ENCODE peak calls at places on chromosomes 12 and 14, in ten cellular contexts. J is prostate gland, S is right atrium auricular region, X is IMR-90, T is upper lobe of left lung, P is esophagus squamous epithelium, H is fibroblast of lung, N is GM12878, A is body of pancreas, M is lung. O is an unnamed sample. For H3K4me1, the result is how much of the 10 kb centered on the place peaks cover.

GRCh38 chr12:31035944-31036665 is 37.6 kb upstream of the DDX11 start:
- DNase-seq in T (no peak), H (peak), X (peak), J (no peak), P (no peak), M (peak), S (no peak), A (no peak), N (no peak), O (no peak)

GRCh38 chr14:45252356-45253069 is 489 bp downstream of the MIS18BP1 start:
- DNase-seq in X (peak), J (peak), N (no peak), S (no peak), T (no peak), M (no peak), A (no peak), P (no peak), H (peak), O (no peak)

GRCh38 chr12:43638786-43639185 is 86.8 kb upstream of the ADAMTS20 start:
- DNase-seq in P (no peak), N (no peak), A (no peak), J (no peak), T (no peak), X (no peak), S (no peak), H (peak), M (no peak), O (no peak)

GRCh38 chr12:81440001-81440400 is 319.1 kb downstream of the PPFIA2 start:
- DNase-seq in H (no peak), X (no peak), T (no peak), P (no peak), S (no peak), J (no peak), N (no peak), M (no peak), A (no peak), O (no peak)

GRCh38 chr12:16586350-16587109 is 19.4 kb downstream of the LMO3 start:
- DNase-seq in N (no peak), S (peak), P (no peak), H (peak), X (peak), T (no peak), J (no peak), M (no peak), A (peak), O (no peak)

GRCh38 chr14:39376671-39377403 is 55.4 kb downstream of the FBXO33 start:
- DNase-seq in N (no peak), S (no peak), X (peak), J (no peak), M (no peak), P (no peak), H (peak), T (no peak), A (no peak), O (no peak)

GRCh38 chr14:77181603-77182437 is at the start of gene TMEM63C:
- DNase-seq in P (no peak), X (no peak), S (peak), H (peak), A (peak), M (no peak), T (no peak), N (peak), J (no peak), O (no peak)

GRCh38 chr12:108538796-108539195 is 22.2 kb downstream of the SART3 start:
- DNase-seq in S (no peak), P (no peak), X (no peak), M (no peak), H (no peak), A (no peak), J (no peak), N (no peak), T (no peak), O (no peak)

GRCh38 chr12:94193168-94193567 is 44.8 kb downstream of the PLXNC1 start:
- DNase-seq in H (no peak), J (no peak), N (no peak), A (no peak), T (no peak), M (no peak), S (no peak), X (no peak), P (no peak), O (no peak)

GRCh38 chr12:64998327-64999156 is 122.6 kb downstream of the WIF1 start:
- DNase-seq in T (no peak), J (no peak), X (no peak), S (no peak), P (no peak), N (no peak), H (no peak), A (peak), M (no peak), O (no peak)

GRCh38 chr14:89603938-89604480 is 187.0 kb upstream of the FOXN3 start:
- DNase-seq in T (no peak), H (no peak), P (no peak), J (no peak), M (no peak), N (no peak), A (no peak), X (no peak), S (no peak), O (no peak)

GRCh38 chr12:109150124-109150640 is 33.8 kb downstream of the ACACB start:
- DNase-seq in H (no peak), N (no peak), P (no peak), X (no peak), S (no peak), T (no peak), J (no peak), M (no peak), A (no peak), O (no peak)

GRCh38 chr14:58565834-58566233 is 71.9 kb upstream of the DACT1 start:
- DNase-seq in X (no peak), J (peak), T (no peak), S (no peak), P (no peak), M (no peak), A (no peak), H (no peak), N (no peak), O (no peak)

GRCh38 chr12:321606-322326 is 59.1 kb upstream of the SLC6A13 start:
- DNase-seq in P (no peak), N (no peak), H (no peak), J (peak), A (peak), S (no peak), T (no peak), X (no peak), M (no peak), O (no peak)

GRCh38 chr12:47079894-47080724 is at the start of gene AMIGO2:
- DNase-seq in A (peak), J (peak), M (peak), S (peak), N (no peak), T (peak), P (no peak), X (peak), H (peak), O (peak)

GRCh38 chr12:126874427-126875026 is 1392.4 kb upstream of the TMEM132C start:
- DNase-seq in N (peak), P (no peak), M (peak), X (no peak), H (peak), T (peak), A (peak), J (no peak), S (no peak), O (peak)

GRCh38 chr12:102120886-102121285 is 903 bp downstream of the PARPBP start:
- DNase-seq in N (no peak), P (no peak), X (peak), J (no peak), M (no peak), T (no peak), H (peak), A (no peak), S (no peak), O (no peak)

GRCh38 chr14:95326987-95327386 is 7.3 kb upstream of the CLMN start:
- DNase-seq in H (no peak), T (no peak), X (no peak), S (no peak), N (no peak), P (no peak), A (no peak), M (no peak), J (no peak), O (no peak)

GRCh38 chr12:120361506-120362208 is 7.3 kb downstream of the MSI1 start:
- DNase-seq in M (no peak), N (no peak), H (peak), P (no peak), X (peak), T (no peak), A (peak), J (peak), S (peak), O (peak)

GRCh38 chr14:100155049-100155621 is 4.3 kb downstream of the DEGS2 start:
- DNase-seq in S (no peak), X (no peak), N (no peak), H (no peak), A (no peak), P (no peak), J (peak), M (no peak), T (no peak), O (no peak)

GRCh38 chr12:41418586-41418985 is 230.5 kb downstream of the PDZRN4 start:
- DNase-seq in N (no peak), T (no peak), M (no peak), P (no peak), A (no peak), H (no peak), X (no peak), J (no peak), S (no peak), O (no peak)

GRCh38 chr12:26530461-26530860 is 302.5 kb downstream of the ITPR2 start:
- DNase-seq in A (no peak), N (no peak), P (no peak), S (no peak), X (no peak), T (no peak), H (no peak), J (no peak), M (no peak), O (no peak)

GRCh38 chr14:96122496-96122895 is 82.1 kb upstream of the BDKRB2 start:
- DNase-seq in S (peak), A (peak), P (no peak), M (no peak), H (no peak), T (no peak), J (no peak), N (no peak), X (peak), O (no peak)

GRCh38 chr12:75294338-75294737 is 35.8 kb downstream of the CAPS2 start:
- DNase-seq in S (no peak), X (no peak), N (no peak), P (no peak), T (no peak), M (no peak), H (no peak), J (no peak), A (no peak), O (no peak)

GRCh38 chr12:96876966-96877365 is 30.1 kb upstream of the NEDD1 start:
- DNase-seq in J (no peak), S (no peak), P (no peak), A (no peak), N (no peak), H (peak), M (no peak), X (peak), T (no peak), O (no peak)

GRCh38 chr14:23605931-23606585 is 27.5 kb upstream of the JPH4 start:
- DNase-seq in H (peak), N (peak), J (no peak), P (no peak), A (no peak), X (peak), S (no peak), T (no peak), M (no peak), O (no peak)

GRCh38 chr12:104177663-104178501 is 37.7 kb upstream of the TXNRD1 start:
- DNase-seq in P (no peak), X (peak), A (peak), J (peak), N (no peak), H (peak), S (peak), T (peak), M (peak), O (peak)

GRCh38 chr14:100827751-100828447 is 2.0 kb downstream of the MEG3 start:
- DNase-seq in T (no peak), J (no peak), N (no peak), P (no peak), S (no peak), A (peak), M (no peak), X (peak), H (peak), O (no peak)

GRCh38 chr14:50003213-50004021 is 110.5 kb downstream of the ARF6 start:
- DNase-seq in N (peak), T (peak), S (peak), A (peak), H (peak), X (peak), P (peak), M (peak), J (peak), O (peak)

GRCh38 chr14:50006141-50006540 is 110.2 kb downstream of the VCPKMT start:
- DNase-seq in M (no peak), X (no peak), P (no peak), S (no peak), H (no peak), J (no peak), N (no peak), A (no peak), T (no peak), O (no peak)

GRCh38 chr14:50008562-50009355 is 107.6 kb downstream of the VCPKMT start:
- DNase-seq in A (no peak), M (no peak), P (no peak), S (no peak), T (no peak), H (no peak), N (no peak), J (no peak), X (peak), O (no peak)

GRCh38 chr14:50010752-50011151 is 105.6 kb downstream of the VCPKMT start:
- DNase-seq in H (peak), X (peak), N (no peak), J (no peak), A (no peak), T (no peak), P (no peak), M (no peak), S (no peak), O (no peak)

DNA sequence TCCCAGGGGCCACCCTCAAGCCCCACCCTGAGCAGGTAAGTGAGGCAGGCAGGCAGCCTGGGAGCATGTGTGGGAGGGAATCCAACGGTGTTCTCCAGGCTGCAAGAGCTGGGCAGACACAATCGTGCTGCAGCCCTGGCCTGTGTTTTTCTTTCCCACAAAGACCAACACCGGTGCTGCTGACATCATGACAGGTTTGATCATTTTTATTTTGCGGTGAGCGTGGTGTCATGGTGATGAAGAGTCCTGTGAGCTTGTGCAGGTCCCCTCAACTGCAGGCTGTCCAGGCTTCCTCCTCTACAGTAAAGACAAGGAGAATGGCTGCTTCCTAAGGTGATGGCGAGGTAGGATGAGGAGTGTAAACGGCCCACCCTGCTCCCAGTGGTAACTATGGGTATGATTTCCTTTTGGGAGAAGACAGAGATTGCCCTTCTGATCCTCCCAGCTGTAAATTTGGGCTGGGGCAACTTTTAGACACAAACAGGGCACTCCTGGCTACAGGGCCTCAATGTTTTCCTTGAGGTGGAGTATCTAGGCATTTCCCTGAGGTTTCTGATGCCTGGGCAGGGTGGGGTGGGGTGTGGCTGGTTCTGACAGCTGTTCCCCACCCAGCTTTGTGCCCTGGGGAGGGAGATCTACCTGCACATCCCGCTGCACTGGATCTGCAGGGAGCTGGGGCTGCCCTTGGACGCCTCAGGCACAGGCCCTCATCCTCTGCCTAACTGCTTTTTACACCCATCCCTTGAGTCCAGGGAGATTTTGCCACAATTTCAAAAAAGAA is 109.1 kb downstream of the VCPKMT start:
- DNase-seq in A (no peak), S (no peak), T (no peak), X (no peak), H (no peak), P (no peak), J (no peak), M (no peak), N (no peak), O (no peak)
- H3K4me1 ChIP-seq in A (under half), S (under half), T (under half), X (under half), H (under half), P (under half), J (under half), M (under half), N (under half), O (under half)

GRCh38 chr12:133145981-133146380 is 15.6 kb downstream of the ZNF10 start:
- DNase-seq in P (no peak), J (no peak), M (no peak), N (no peak), A (no peak), X (no peak), T (no peak), S (no peak), H (no peak), O (no peak)
- H3K4me3 ChIP-seq in P (no peak), J (no peak), M (no peak), N (no peak), A (no peak), X (no peak), T (no peak), S (no peak), H (no peak), O (no peak)

GRCh38 chr14:73660511-73660910 is 15.7 kb downstream of the DNAL1 start:
- DNase-seq in M (no peak), P (no peak), X (no peak), H (no peak), S (no peak), N (no peak), A (no peak), T (no peak), J (peak), O (no peak)

GRCh38 chr14:73663548-73664212 is 18.9 kb downstream of the DNAL1 start:
- DNase-seq in M (no peak), H (peak), P (no peak), J (no peak), S (no peak), A (no peak), X (no peak), N (peak), T (no peak), O (no peak)

GRCh38 chr14:73665130-73665529 is 20.3 kb downstream of the DNAL1 start:
- DNase-seq in J (no peak), P (no peak), N (no peak), X (no peak), S (no peak), A (no peak), H (no peak), T (no peak), M (no peak), O (no peak)

GRCh38 chr14:73661872-73662271 is 17.1 kb downstream of the DNAL1 start:
- DNase-seq in X (peak), N (no peak), S (no peak), P (no peak), A (no peak), M (no peak), J (no peak), H (peak), T (no peak), O (no peak)

DNA sequence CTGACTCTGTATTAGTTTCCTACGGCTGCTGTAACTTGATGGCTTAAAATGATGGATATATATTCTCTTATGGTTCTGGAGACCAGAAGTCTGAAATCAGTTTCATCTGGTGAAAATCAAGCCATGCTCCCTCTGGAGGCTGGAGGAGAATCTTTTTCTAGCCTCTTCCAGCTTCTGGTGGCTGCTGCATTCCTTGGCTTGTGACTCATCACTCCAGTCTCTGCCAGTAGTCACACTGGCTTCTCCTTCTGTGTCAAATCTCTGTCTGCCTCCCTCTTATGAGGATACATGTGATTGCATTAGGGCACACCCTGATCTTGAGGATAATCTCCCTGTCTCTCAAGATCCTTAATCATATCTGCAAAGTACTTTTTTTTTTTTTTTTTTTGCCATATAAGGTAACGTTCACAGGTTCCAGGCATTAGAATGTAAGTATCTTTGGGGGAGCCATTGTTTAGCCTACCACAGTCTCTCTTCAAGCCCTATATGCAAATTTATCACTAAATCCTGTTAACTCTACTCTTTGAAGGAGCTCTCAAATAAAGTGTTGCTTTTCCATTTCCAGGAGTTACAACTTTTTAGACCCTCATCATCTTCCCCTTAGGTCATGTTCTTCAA is 17.8 kb downstream of the DNAL1 start:
- DNase-seq in X (peak), H (peak), M (no peak), N (no peak), J (peak), S (no peak), P (no peak), T (no peak), A (peak), O (no peak)
- TF ChIP-seq CTCF in X (peak), H (peak), M (no peak), N (no peak), J (peak), S (peak), P (peak), T (no peak), A (no peak), O (no peak)

GRCh38 chr14:68941820-68942219 is 37.3 kb downstream of the ACTN1 start:
- DNase-seq in M (no peak), A (peak), N (no peak), P (no peak), H (peak), S (peak), X (peak), J (peak), T (no peak), O (peak)
- H3K4me1 ChIP-seq in M (under half), A (half or more), N (under half), P (half or more), H (half or more), S (half or more), X (half or more), J (under half), T (half or more), O (half or more)

GRCh38 chr14:91660790-91661189 is 71.1 kb downstream of the CATSPERB start:
- DNase-seq in N (no peak), J (no peak), P (no peak), H (no peak), T (no peak), X (no peak), S (no peak), A (no peak), M (no peak), O (no peak)
- H3K4me3 ChIP-seq in N (no peak), J (no peak), P (no peak), H (no peak), T (no peak), X (no peak), S (no peak), A (no peak), M (no peak), O (no peak)

GRCh38 chr12:3661028-3661427 is 91.9 kb downstream of the CRACR2A start:
- DNase-seq in P (no peak), H (no peak), S (no peak), A (peak), J (no peak), X (no peak), M (no peak), N (no peak), T (no peak), O (no peak)

GRCh38 chr12:3658327-3659163 is 94.4 kb downstream of the CRACR2A start:
- DNase-seq in H (no peak), A (no peak), M (no peak), S (no peak), P (no peak), J (no peak), N (no peak), T (no peak), X (peak), O (no peak)

GRCh38 chr12:3651585-3652424 is 101.1 kb downstream of the CRACR2A start:
- DNase-seq in S (no peak), M (no peak), N (no peak), J (no peak), A (no peak), T (no peak), X (no peak), P (no peak), H (no peak), O (no peak)

GRCh38 chr12:3656946-3657622 is 95.8 kb downstream of the CRACR2A start:
- DNase-seq in P (no peak), A (no peak), J (no peak), N (no peak), T (no peak), S (no peak), M (no peak), H (no peak), X (no peak), O (no peak)

GRCh38 chr12:3655331-3655900 is 97.5 kb downstream of the CRACR2A start:
- DNase-seq in A (no peak), T (no peak), J (no peak), X (no peak), N (no peak), S (no peak), H (no peak), M (no peak), P (no peak), O (no peak)
- TF ChIP-seq CTCF in A (no peak), T (no peak), J (no peak), X (peak), N (peak), S (peak), H (peak), M (no peak), P (no peak), O (peak)

GRCh38 chr12:57135487-57135886 is 7.2 kb downstream of the LRP1 start:
- DNase-seq in M (no peak), X (peak), N (no peak), A (no peak), S (no peak), T (no peak), J (no peak), P (no peak), H (peak), O (peak)
- H3K4me1 ChIP-seq in M (under half), X (half or more), N (under half), A (under half), S (half or more), T (under half), J (under half), P (half or more), H (half or more), O (half or more)

GRCh38 chr12:122825773-122826724 is 9.2 kb upstream of the HIP1R start:
- DNase-seq in N (no peak), T (no peak), S (no peak), P (no peak), H (peak), A (peak), M (no peak), J (no peak), X (no peak), O (no peak)
- H3K4me3 ChIP-seq in N (no peak), T (peak), S (peak), P (peak), H (peak), A (peak), M (no peak), J (peak), X (peak), O (peak)

O was measured in left ventricle myocardium inferior.